ENCODE peak calls at places on chromosomes 13 and 19, in six cellular contexts. Q, G, J, T, U and Y are unnamed samples.

GRCh38 chr13:23790591-23791170 is 98.5 kb downstream of the MIPEP start:
- DNase-seq in J (peak), T (peak), Q (no peak), U (no peak), G (no peak), Y (no peak)

GRCh38 chr13:110409581-110409992 is 102.5 kb downstream of the COL4A2 start:
- DNase-seq in G (no peak), U (no peak), J (no peak), Q (no peak), T (peak), Y (no peak)

GRCh38 chr13:30314562-30314961 is 7.2 kb upstream of the KATNAL1 start:
- DNase-seq in U (no peak), J (no peak), Q (no peak), G (no peak), T (no peak), Y (no peak)

GRCh38 chr19:30160426-30160825 is 211.8 kb upstream of the ZNF536 start:
- DNase-seq in Q (no peak), J (no peak), T (no peak), G (no peak), U (no peak), Y (no peak)

GRCh38 chr19:50368649-50369570 is 3.5 kb upstream of the NAPSA start:
- DNase-seq in J (peak), T (peak), G (peak), Q (peak), U (peak), Y (peak)

GRCh38 chr13:32022292-32022691 is 9.3 kb upstream of the FRY start:
- DNase-seq in U (no peak), J (no peak), Q (no peak), T (no peak), G (no peak), Y (no peak)

GRCh38 chr13:99989376-99990044 is 7.9 kb downstream of the ZIC2 start:
- DNase-seq in U (no peak), Q (no peak), G (no peak), T (no peak), J (no peak), Y (no peak)

GRCh38 chr19:31675187-31675913 is 326.1 kb upstream of the TSHZ3 start:
- DNase-seq in U (no peak), Q (no peak), T (peak), J (peak), G (no peak), Y (no peak)

GRCh38 chr19:17325133-17325532 is 9.5 kb downstream of the ANO8 start:
- DNase-seq in J (no peak), U (no peak), G (no peak), Q (no peak), T (no peak), Y (no peak)

GRCh38 chr19:31260171-31260933 is 88.9 kb downstream of the TSHZ3 start:
- DNase-seq in J (no peak), Q (no peak), U (no peak), T (no peak), G (no peak), Y (peak)

GRCh38 chr13:103898481-103898880 is 832.3 kb upstream of the SLC10A2 start:
- DNase-seq in T (no peak), J (no peak), U (no peak), Q (no peak), G (no peak), Y (no peak)

GRCh38 chr13:42808572-42808971 is 27.2 kb downstream of the FAM216B start:
- DNase-seq in T (no peak), Q (no peak), U (no peak), G (no peak), J (no peak), Y (no peak)

GRCh38 chr19:15453906-15454305 is 4.2 kb upstream of the WIZ start:
- DNase-seq in J (no peak), G (no peak), T (no peak), U (no peak), Q (no peak), Y (no peak)

GRCh38 chr13:87259479-87260083 is 411.6 kb upstream of the SLITRK5 start:
- DNase-seq in Q (no peak), U (no peak), T (no peak), J (no peak), G (no peak), Y (no peak)

GRCh38 chr19:2527171-2527570 is 51.2 kb downstream of the GADD45B start:
- DNase-seq in U (no peak), Q (no peak), J (no peak), G (no peak), T (no peak), Y (no peak)

GRCh38 chr19:2524361-2524839 is 48.5 kb downstream of the GADD45B start:
- DNase-seq in G (no peak), Q (no peak), J (no peak), U (no peak), T (no peak), Y (no peak)

GRCh38 chr19:2527716-2528115 is 51.8 kb downstream of the GADD45B start:
- DNase-seq in U (no peak), Q (no peak), G (no peak), T (no peak), J (no peak), Y (no peak)

GRCh38 chr19:2524840-2525723 is 49.2 kb downstream of the GADD45B start:
- DNase-seq in J (no peak), T (no peak), G (peak), U (no peak), Q (no peak), Y (no peak)

DNA sequence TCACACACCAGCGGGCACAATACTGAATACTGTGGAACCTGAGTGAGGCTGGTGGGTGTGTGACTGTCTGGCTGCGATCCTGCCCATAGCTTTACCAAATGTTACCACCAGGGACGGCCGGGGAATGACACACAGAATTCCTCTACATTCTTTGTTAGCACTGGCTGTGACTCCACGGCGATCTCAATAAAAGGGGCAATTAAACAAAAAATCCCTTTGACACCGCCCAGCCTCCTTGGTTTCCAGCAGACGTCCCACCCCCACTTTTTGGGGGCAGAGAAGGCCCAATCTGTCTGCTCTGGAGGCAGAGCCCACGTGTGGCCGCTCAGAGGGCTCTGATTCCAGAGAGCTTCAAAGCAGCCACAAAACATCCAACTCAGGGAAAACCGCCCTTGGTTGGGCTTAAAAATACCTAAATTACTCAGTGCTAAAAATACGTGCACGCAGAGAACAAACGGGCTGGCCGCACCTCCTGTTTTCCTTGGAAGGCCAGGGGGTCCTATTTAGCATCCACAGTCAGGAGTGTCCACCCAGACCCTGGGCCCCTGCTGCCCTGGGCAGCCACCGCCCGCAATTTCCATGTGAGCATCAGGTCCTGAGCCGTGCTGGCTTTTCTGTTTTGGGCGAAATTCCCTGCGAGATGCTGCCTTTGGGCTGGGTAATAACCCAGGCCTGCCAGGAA is 47.8 kb downstream of the GADD45B start:
- DNase-seq in G (no peak), T (no peak), U (no peak), Q (no peak), J (no peak), Y (no peak)
- TF ChIP-seq CTCF in G (peak), T (peak), U (no peak), Q (no peak), J (peak), Y (peak)

GRCh38 chr13:41648314-41648935 is 191.1 kb downstream of the RGCC start:
- DNase-seq in J (no peak), T (peak), G (no peak), Q (no peak), U (no peak), Y (no peak)

GRCh38 chr13:41651413-41652068 is 194.2 kb downstream of the RGCC start:
- DNase-seq in J (no peak), T (peak), Q (no peak), G (no peak), U (no peak), Y (no peak)

GRCh38 chr13:41650706-41651105 is 193.4 kb downstream of the RGCC start:
- DNase-seq in Q (no peak), G (no peak), J (no peak), T (no peak), U (no peak), Y (no peak)

GRCh38 chr13:41652735-41653361 is 195.5 kb downstream of the RGCC start:
- DNase-seq in G (no peak), J (no peak), U (no peak), Q (peak), T (peak), Y (no peak)

DNA sequence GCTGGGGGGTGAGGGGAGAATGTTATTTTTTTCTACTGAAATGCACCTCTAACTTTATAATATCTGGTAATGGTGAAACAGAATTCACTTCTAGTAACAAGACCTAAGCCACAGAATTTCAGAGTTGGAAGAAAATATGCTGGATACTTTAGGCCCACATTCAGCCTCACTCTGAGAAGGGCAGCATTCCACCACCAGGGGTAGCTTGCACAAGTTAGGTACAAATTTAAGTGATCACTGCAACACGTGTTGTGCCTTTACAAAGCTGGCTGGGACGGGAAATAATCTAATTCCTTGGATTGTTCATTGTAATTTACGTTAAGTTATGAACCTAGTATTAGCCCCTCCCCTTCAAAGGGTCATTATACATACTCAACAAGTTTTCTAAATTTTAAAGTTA is 192.3 kb downstream of the RGCC start:
- DNase-seq in U (no peak), J (no peak), Q (no peak), T (peak), G (no peak), Y (no peak)
- TF ChIP-seq CTCF in U (no peak), J (peak), Q (no peak), T (peak), G (no peak), Y (peak)

GRCh38 chr19:40686882-40687524 is 3.4 kb downstream of the NUMBL start:
- DNase-seq in Q (no peak), G (no peak), J (no peak), U (no peak), T (no peak), Y (no peak)
- TF ChIP-seq CTCF in Q (no peak), G (no peak), J (no peak), U (no peak), T (no peak), Y (no peak)

GRCh38 chr19:11558881-11559828 is at the start of gene ELOF1:
- DNase-seq in U (peak), J (peak), G (peak), Q (peak), T (peak), Y (peak)
- TF ChIP-seq CTCF in U (peak), J (peak), G (no peak), Q (no peak), T (peak), Y (peak)